ENCODE peak calls at places on chromosomes 2 and 18, in seven cellular contexts. B, J, F, A, K, E and T are unnamed samples.

GRCh38 chr2:108594982-108595464 is 60.8 kb downstream of the LIMS1 start:
- DNase-seq in B (no peak), J (peak), F (no peak), A (no peak), K (peak), E (no peak), T (peak)

GRCh38 chr2:144921131-144921530 is 401.2 kb upstream of the ZEB2 start:
- DNase-seq in B (no peak), J (no peak), F (no peak), A (no peak), K (no peak), E (no peak), T (no peak)

GRCh38 chr2:46812381-46813024 is 103.1 kb downstream of the MCFD2 start:
- DNase-seq in B (no peak), J (no peak), F (no peak), A (peak), K (no peak), E (no peak), T (peak)

GRCh38 chr2:222298311-222299150 is at the start of gene PAX3:
- DNase-seq in B (no peak), J (no peak), F (no peak), A (peak), K (no peak), E (no peak), T (no peak)

GRCh38 chr2:111919794-111920608 is 21.6 kb downstream of the MERTK start:
- DNase-seq in B (no peak), J (no peak), F (no peak), A (no peak), K (peak), E (no peak), T (peak)

GRCh38 chr2:232588031-232588430 is 37.5 kb downstream of the EIF4E2 start:
- DNase-seq in B (no peak), J (no peak), F (no peak), A (no peak), K (no peak), E (no peak), T (no peak)

GRCh38 chr18:31511098-31511497 is 13.1 kb downstream of the DSG2 start:
- DNase-seq in B (no peak), J (no peak), F (no peak), A (no peak), K (no peak), E (no peak), T (no peak)

GRCh38 chr2:46232860-46233259 is 64.3 kb upstream of the EPAS1 start:
- DNase-seq in B (no peak), J (no peak), F (no peak), A (no peak), K (peak), E (no peak), T (no peak)

GRCh38 chr2:9735335-9735734 is 104.5 kb upstream of the YWHAQ start:
- DNase-seq in B (no peak), J (no peak), F (no peak), A (no peak), K (no peak), E (no peak), T (no peak)

GRCh38 chr2:45709137-45709536 is 57.7 kb downstream of the PRKCE start:
- DNase-seq in B (no peak), J (no peak), F (no peak), A (no peak), K (no peak), E (no peak), T (no peak)

GRCh38 chr2:25757906-25758305 is 84.5 kb upstream of the DTNB start:
- DNase-seq in B (no peak), J (no peak), F (no peak), A (no peak), K (no peak), E (no peak), T (no peak)

GRCh38 chr18:29188760-29189159 is 1011.8 kb upstream of the CDH2 start:
- DNase-seq in B (no peak), J (no peak), F (no peak), A (no peak), K (no peak), E (no peak), T (no peak)

GRCh38 chr2:160463245-160463644 is 30.4 kb downstream of the RBMS1 start:
- DNase-seq in B (no peak), J (no peak), F (no peak), A (no peak), K (no peak), E (no peak), T (no peak)

GRCh38 chr18:51811883-51812282 is 528.1 kb upstream of the DCC start:
- DNase-seq in B (no peak), J (no peak), F (no peak), A (no peak), K (no peak), E (no peak), T (no peak)

GRCh38 chr2:10360460-10361219 is 57.9 kb downstream of the HPCAL1 start:
- DNase-seq in B (no peak), J (no peak), F (no peak), A (no peak), K (no peak), E (no peak), T (no peak)

GRCh38 chr18:8498905-8499304 is 110.3 kb upstream of the RAB12 start:
- DNase-seq in B (no peak), J (no peak), F (no peak), A (no peak), K (no peak), E (no peak), T (no peak)

GRCh38 chr2:19673213-19673791 is 228.5 kb downstream of the TTC32 start:
- DNase-seq in B (no peak), J (no peak), F (no peak), A (peak), K (peak), E (no peak), T (no peak)

GRCh38 chr2:10009811-10010781 is 33.3 kb upstream of the KLF11 start:
- DNase-seq in B (no peak), J (no peak), F (no peak), A (peak), K (no peak), E (no peak), T (no peak)

GRCh38 chr2:222935688-222936298 is 75.0 kb downstream of the ACSL3 start:
- DNase-seq in B (no peak), J (no peak), F (no peak), A (no peak), K (no peak), E (no peak), T (no peak)

GRCh38 chr2:73993376-73993775 is 8.7 kb downstream of the TET3 start:
- DNase-seq in B (no peak), J (no peak), F (no peak), A (no peak), K (no peak), E (no peak), T (no peak)
- H2AFZ ChIP-seq in B (no peak), J (no peak), F (no peak), A (no peak), K (no peak), E (no peak), T (no peak)

DNA sequence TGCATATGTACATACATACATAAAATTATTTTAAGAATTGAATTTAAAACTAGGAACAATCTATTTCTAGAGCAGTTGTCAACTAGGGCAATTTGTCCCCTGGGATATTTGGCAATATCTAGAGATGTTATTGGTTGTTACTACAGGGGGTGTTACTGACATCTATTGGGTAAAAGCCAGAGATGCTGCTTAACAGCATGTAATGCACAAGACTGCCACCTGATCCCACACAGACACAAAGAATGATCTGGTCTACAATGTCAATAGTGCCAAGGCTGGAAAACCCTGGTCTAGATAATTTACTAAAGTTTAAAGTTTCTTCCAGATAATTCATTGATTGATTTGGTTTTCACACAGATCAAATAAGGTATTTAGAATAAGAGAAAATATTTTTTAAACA is 185.3 kb downstream of the NYAP2 start:
- DNase-seq in B (peak), J (no peak), F (no peak), A (peak), K (no peak), E (no peak), T (no peak)
- TF ChIP-seq MAX in B (no peak), J (no peak), F (no peak), A (no peak), K (no peak), E (no peak), T (no peak)

DNA sequence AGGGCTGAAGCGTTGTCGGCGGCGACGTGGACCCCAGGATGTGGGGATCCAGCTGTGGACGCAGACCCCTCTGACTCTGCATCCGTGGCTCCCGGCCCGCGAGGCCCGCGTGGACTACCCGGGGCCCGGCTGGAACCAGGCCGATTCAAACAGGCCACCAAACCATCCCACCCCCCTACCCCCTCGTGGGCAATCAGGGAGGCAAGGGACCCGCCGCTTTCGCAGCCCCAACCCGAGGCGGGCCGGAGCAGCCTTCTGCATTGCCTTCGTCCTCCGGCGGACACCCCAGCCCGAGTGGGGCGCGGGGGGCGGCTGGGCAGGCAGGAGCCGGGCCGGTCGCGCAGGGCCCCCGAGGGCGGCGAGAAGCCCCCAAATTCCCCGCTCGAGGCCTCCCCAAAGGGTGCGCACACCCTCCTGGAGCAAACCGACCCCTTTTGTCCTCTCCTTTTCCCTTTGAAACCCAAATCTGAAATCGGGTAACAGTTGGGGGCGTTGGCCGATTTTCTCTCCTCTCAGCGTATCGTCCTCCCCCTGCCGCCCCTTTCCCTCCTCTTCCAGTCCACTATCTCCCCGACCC is 7.3 kb downstream of the SP9 start:
- DNase-seq in B (no peak), J (no peak), F (no peak), A (peak), K (no peak), E (no peak), T (no peak)
- H3K4me3 ChIP-seq in B (no peak), J (no peak), F (peak), A (peak), K (peak), E (peak), T (no peak)

GRCh38 chr18:47928466-47928865 is 2.0 kb downstream of the SMAD2 start:
- DNase-seq in B (no peak), J (no peak), F (no peak), A (no peak), K (no peak), E (no peak), T (peak)

GRCh38 chr18:47929681-47930085 is 776 bp downstream of the SMAD2 start:
- DNase-seq in B (no peak), J (no peak), F (no peak), A (no peak), K (peak), E (no peak), T (no peak)

GRCh38 chr18:47931707-47932103 is 1.2 kb upstream of the SMAD2 start:
- DNase-seq in B (no peak), J (peak), F (no peak), A (peak), K (no peak), E (no peak), T (no peak)

GRCh38 chr18:47930844-47931706 is 616 bp upstream of the SMAD2 start:
- DNase-seq in B (peak), J (peak), F (peak), A (peak), K (peak), E (peak), T (peak)

DNA sequence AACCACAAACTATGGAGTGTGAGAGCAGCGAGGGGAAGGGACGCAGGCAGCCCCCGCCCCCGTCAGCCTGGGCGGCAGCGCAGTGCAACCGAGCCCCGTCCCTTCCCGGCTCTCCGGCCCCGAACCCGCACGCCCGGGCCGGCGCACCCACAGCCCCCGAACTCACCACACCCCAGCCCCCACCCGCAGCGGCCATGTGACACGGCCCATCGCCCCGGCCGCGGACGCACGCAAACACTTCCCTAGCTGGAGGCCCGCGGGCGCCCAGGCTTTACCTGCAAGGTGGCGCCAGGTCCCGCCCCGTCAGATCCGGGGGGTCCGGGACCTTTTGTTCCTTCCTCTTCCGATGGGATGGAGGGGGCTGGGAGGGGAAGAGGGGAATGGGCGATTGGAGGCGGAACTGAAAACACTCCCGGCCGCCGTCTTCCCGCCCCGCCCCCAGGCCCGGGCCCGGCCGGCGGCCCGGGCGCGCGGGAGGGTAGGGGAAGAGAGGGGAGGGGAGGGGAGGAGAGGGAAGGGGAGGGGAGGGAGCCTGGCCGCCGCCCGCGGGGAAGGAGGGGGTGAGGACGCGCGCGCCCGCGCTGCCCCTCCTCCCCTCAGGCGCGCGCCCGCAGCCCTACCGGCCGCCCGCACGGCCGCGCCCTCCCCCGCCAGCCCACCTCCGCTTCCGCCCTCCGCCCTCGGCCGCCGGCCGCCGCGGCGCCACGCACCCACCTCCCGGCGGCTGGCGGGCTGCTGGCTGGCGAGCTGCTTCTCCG is at the start of gene SMAD2:
- DNase-seq in B (peak), J (peak), F (no peak), A (peak), K (peak), E (peak), T (peak)
- H2AFZ ChIP-seq in B (peak), J (peak), F (peak), A (peak), K (peak), E (no peak), T (peak)